ENCODE peak calls at places on chromosomes 3 and 15, in six cellular contexts. One of them, this sample, is unnamed.

GRCh38 chr15:71437404-71437803 is 322.1 kb downstream of the THSD4 start:
- DNase-seq in AG09309: no peak
- DNase-seq in body of pancreas: no peak
- DNase-seq in IMR-90: no peak
- DNase-seq in astrocyte of the spinal cord: no peak
- DNase-seq in epithelial cell of proximal tubule: no peak
- DNase-seq in this sample: no peak

GRCh38 chr3:124381565-124382333 is 348.5 kb upstream of the UMPS start:
- DNase-seq in AG09309: no peak
- DNase-seq in astrocyte of the spinal cord: peak
- DNase-seq in body of pancreas: no peak
- DNase-seq in IMR-90: peak
- DNase-seq in epithelial cell of proximal tubule: no peak
- DNase-seq in this sample: no peak

GRCh38 chr3:186589856-186590579 is 19.5 kb downstream of the DNAJB11 start:
- DNase-seq in astrocyte of the spinal cord: no peak
- DNase-seq in epithelial cell of proximal tubule: peak
- DNase-seq in IMR-90: peak
- DNase-seq in AG09309: no peak
- DNase-seq in body of pancreas: peak
- DNase-seq in this sample: no peak

GRCh38 chr3:50616003-50616769 is 765 bp upstream of the MAPKAPK3 start:
- DNase-seq in IMR-90: peak
- DNase-seq in astrocyte of the spinal cord: peak
- DNase-seq in AG09309: no peak
- DNase-seq in epithelial cell of proximal tubule: no peak
- DNase-seq in body of pancreas: peak
- DNase-seq in this sample: peak

GRCh38 chr3:72086051-72086711 is 301.2 kb upstream of the PROK2 start:
- DNase-seq in epithelial cell of proximal tubule: no peak
- DNase-seq in astrocyte of the spinal cord: no peak
- DNase-seq in IMR-90: peak
- DNase-seq in body of pancreas: no peak
- DNase-seq in AG09309: peak
- DNase-seq in this sample: no peak

GRCh38 chr15:51046799-51047449 is 47.8 kb downstream of the TNFAIP8L3 start:
- DNase-seq in body of pancreas: peak
- DNase-seq in epithelial cell of proximal tubule: no peak
- DNase-seq in AG09309: peak
- DNase-seq in astrocyte of the spinal cord: peak
- DNase-seq in IMR-90: peak
- DNase-seq in this sample: no peak

GRCh38 chr3:155890671-155891190 is 20.3 kb downstream of the GMPS start:
- DNase-seq in epithelial cell of proximal tubule: no peak
- DNase-seq in IMR-90: peak
- DNase-seq in astrocyte of the spinal cord: no peak
- DNase-seq in body of pancreas: no peak
- DNase-seq in AG09309: no peak
- DNase-seq in this sample: no peak

GRCh38 chr3:169659858-169660614 is 3.5 kb downstream of the MECOM start:
- DNase-seq in IMR-90: no peak
- DNase-seq in AG09309: no peak
- DNase-seq in epithelial cell of proximal tubule: no peak
- DNase-seq in body of pancreas: peak
- DNase-seq in astrocyte of the spinal cord: peak
- DNase-seq in this sample: no peak

GRCh38 chr15:56737791-56738190 is 4.5 kb upstream of the ZNF280D start:
- DNase-seq in AG09309: no peak
- DNase-seq in astrocyte of the spinal cord: no peak
- DNase-seq in epithelial cell of proximal tubule: no peak
- DNase-seq in IMR-90: no peak
- DNase-seq in body of pancreas: no peak
- DNase-seq in this sample: no peak

GRCh38 chr15:82843561-82843960 is 34.1 kb downstream of the WHAMM start:
- DNase-seq in AG09309: no peak
- DNase-seq in epithelial cell of proximal tubule: no peak
- DNase-seq in astrocyte of the spinal cord: no peak
- DNase-seq in body of pancreas: no peak
- DNase-seq in IMR-90: no peak
- DNase-seq in this sample: no peak

GRCh38 chr15:77817434-77817833 is 184.7 kb upstream of the LINGO1 start:
- DNase-seq in AG09309: no peak
- DNase-seq in body of pancreas: no peak
- DNase-seq in astrocyte of the spinal cord: no peak
- DNase-seq in epithelial cell of proximal tubule: no peak
- DNase-seq in IMR-90: no peak
- DNase-seq in this sample: no peak

GRCh38 chr3:10594915-10595314 is 89.5 kb upstream of the ATP2B2 start:
- DNase-seq in AG09309: no peak
- DNase-seq in body of pancreas: peak
- DNase-seq in IMR-90: peak
- DNase-seq in astrocyte of the spinal cord: peak
- DNase-seq in epithelial cell of proximal tubule: no peak
- DNase-seq in this sample: no peak

GRCh38 chr3:21294768-21295167 is 456.2 kb downstream of the ZNF385D start:
- DNase-seq in epithelial cell of proximal tubule: no peak
- DNase-seq in astrocyte of the spinal cord: peak
- DNase-seq in IMR-90: peak
- DNase-seq in body of pancreas: no peak
- DNase-seq in AG09309: peak
- DNase-seq in this sample: no peak

GRCh38 chr3:162295323-162295983 is 798.8 kb downstream of the OTOL1 start:
- DNase-seq in IMR-90: peak
- DNase-seq in body of pancreas: no peak
- DNase-seq in epithelial cell of proximal tubule: peak
- DNase-seq in astrocyte of the spinal cord: peak
- DNase-seq in AG09309: peak
- DNase-seq in this sample: no peak

GRCh38 chr3:22358334-22358733 is 607.3 kb upstream of the ZNF385D start:
- DNase-seq in epithelial cell of proximal tubule: no peak
- DNase-seq in body of pancreas: no peak
- DNase-seq in astrocyte of the spinal cord: no peak
- DNase-seq in AG09309: no peak
- DNase-seq in IMR-90: no peak
- DNase-seq in this sample: no peak

GRCh38 chr15:31609243-31609642 is 282.6 kb downstream of the KLF13 start:
- DNase-seq in AG09309: no peak
- DNase-seq in astrocyte of the spinal cord: no peak
- DNase-seq in body of pancreas: no peak
- DNase-seq in IMR-90: peak
- DNase-seq in epithelial cell of proximal tubule: no peak
- DNase-seq in this sample: no peak

GRCh38 chr3:65948833-65949573 is 89.7 kb downstream of the MAGI1 start:
- DNase-seq in epithelial cell of proximal tubule: no peak
- DNase-seq in astrocyte of the spinal cord: no peak
- DNase-seq in body of pancreas: no peak
- DNase-seq in AG09309: no peak
- DNase-seq in IMR-90: no peak
- DNase-seq in this sample: no peak

GRCh38 chr3:129536806-129537205 is 6.2 kb upstream of the H1-8 start:
- DNase-seq in body of pancreas: no peak
- DNase-seq in astrocyte of the spinal cord: no peak
- DNase-seq in epithelial cell of proximal tubule: no peak
- DNase-seq in IMR-90: no peak
- DNase-seq in AG09309: no peak
- DNase-seq in this sample: no peak

GRCh38 chr3:41026394-41027177 is 172.7 kb upstream of the CTNNB1 start:
- DNase-seq in IMR-90: peak
- DNase-seq in epithelial cell of proximal tubule: peak
- DNase-seq in body of pancreas: peak
- DNase-seq in astrocyte of the spinal cord: peak
- DNase-seq in AG09309: no peak
- DNase-seq in this sample: peak

GRCh38 chr15:61115679-61116078 is 113.4 kb downstream of the RORA start:
- DNase-seq in epithelial cell of proximal tubule: no peak
- DNase-seq in AG09309: no peak
- DNase-seq in body of pancreas: no peak
- DNase-seq in astrocyte of the spinal cord: peak
- DNase-seq in IMR-90: peak
- DNase-seq in this sample: no peak

GRCh38 chr15:40115670-40116093 is 7.0 kb upstream of the BMF start:
- DNase-seq in IMR-90: no peak
- DNase-seq in AG09309: no peak
- DNase-seq in body of pancreas: peak
- DNase-seq in epithelial cell of proximal tubule: no peak
- DNase-seq in astrocyte of the spinal cord: no peak
- DNase-seq in this sample: no peak

GRCh38 chr15:69723404-69724097 is 270.9 kb downstream of the RPLP1 start:
- DNase-seq in AG09309: no peak
- DNase-seq in body of pancreas: no peak
- DNase-seq in IMR-90: no peak
- DNase-seq in astrocyte of the spinal cord: no peak
- DNase-seq in epithelial cell of proximal tubule: no peak
- DNase-seq in this sample: no peak

GRCh38 chr3:31636693-31637442 is 104.1 kb downstream of the STT3B start:
- DNase-seq in epithelial cell of proximal tubule: no peak
- DNase-seq in AG09309: no peak
- DNase-seq in body of pancreas: no peak
- DNase-seq in astrocyte of the spinal cord: no peak
- DNase-seq in IMR-90: no peak
- DNase-seq in this sample: no peak

GRCh38 chr3:150421799-150422548 is 13.9 kb downstream of the TSC22D2 start:
- DNase-seq in astrocyte of the spinal cord: no peak
- DNase-seq in AG09309: no peak
- DNase-seq in epithelial cell of proximal tubule: no peak
- DNase-seq in body of pancreas: no peak
- DNase-seq in IMR-90: peak
- DNase-seq in this sample: no peak

GRCh38 chr3:74267126-74267525 is 347.3 kb downstream of the CNTN3 start:
- DNase-seq in IMR-90: peak
- DNase-seq in AG09309: no peak
- DNase-seq in astrocyte of the spinal cord: no peak
- DNase-seq in body of pancreas: no peak
- DNase-seq in epithelial cell of proximal tubule: peak
- DNase-seq in this sample: no peak

GRCh38 chr3:40310690-40311089 is 1.2 kb downstream of the EIF1B start:
- DNase-seq in astrocyte of the spinal cord: peak
- DNase-seq in body of pancreas: no peak
- DNase-seq in AG09309: no peak
- DNase-seq in IMR-90: peak
- DNase-seq in epithelial cell of proximal tubule: no peak
- DNase-seq in this sample: no peak

GRCh38 chr15:73959012-73959581 is 32.8 kb downstream of the LOXL1 start:
- DNase-seq in astrocyte of the spinal cord: no peak
- DNase-seq in body of pancreas: no peak
- DNase-seq in AG09309: no peak
- DNase-seq in IMR-90: no peak
- DNase-seq in epithelial cell of proximal tubule: no peak
- DNase-seq in this sample: no peak

GRCh38 chr3:146715176-146715575 is 110.0 kb upstream of the PLSCR5 start:
- DNase-seq in IMR-90: peak
- DNase-seq in AG09309: peak
- DNase-seq in astrocyte of the spinal cord: peak
- DNase-seq in body of pancreas: no peak
- DNase-seq in epithelial cell of proximal tubule: no peak
- DNase-seq in this sample: no peak

GRCh38 chr3:128551464-128551863 is 58.5 kb upstream of the GATA2 start:
- DNase-seq in body of pancreas: no peak
- DNase-seq in IMR-90: no peak
- DNase-seq in AG09309: no peak
- DNase-seq in astrocyte of the spinal cord: no peak
- DNase-seq in epithelial cell of proximal tubule: no peak
- DNase-seq in this sample: no peak

GRCh38 chr3:137347132-137347531 is 389.3 kb downstream of the IL20RB start:
- DNase-seq in epithelial cell of proximal tubule: no peak
- DNase-seq in body of pancreas: no peak
- DNase-seq in astrocyte of the spinal cord: no peak
- DNase-seq in AG09309: no peak
- DNase-seq in IMR-90: no peak
- DNase-seq in this sample: no peak

GRCh38 chr3:196220587-196220986 is 4.3 kb downstream of the SLC51A start:
- DNase-seq in IMR-90: no peak
- DNase-seq in body of pancreas: no peak
- DNase-seq in AG09309: no peak
- DNase-seq in astrocyte of the spinal cord: no peak
- DNase-seq in epithelial cell of proximal tubule: no peak
- DNase-seq in this sample: no peak
- TF ChIP-seq CTCF in IMR-90: no peak
- TF ChIP-seq CTCF in body of pancreas: no peak
- TF ChIP-seq CTCF in AG09309: no peak
- TF ChIP-seq CTCF in astrocyte of the spinal cord: no peak
- TF ChIP-seq CTCF in epithelial cell of proximal tubule: no peak
- TF ChIP-seq CTCF in this sample: no peak

GRCh38 chr15:25437751-25438600 is 848 bp downstream of the UBE3A start:
- DNase-seq in astrocyte of the spinal cord: peak
- DNase-seq in body of pancreas: peak
- DNase-seq in IMR-90: peak
- DNase-seq in epithelial cell of proximal tubule: no peak
- DNase-seq in AG09309: no peak
- DNase-seq in this sample: no peak
- TF ChIP-seq CTCF in astrocyte of the spinal cord: peak
- TF ChIP-seq CTCF in body of pancreas: peak
- TF ChIP-seq CTCF in IMR-90: peak
- TF ChIP-seq CTCF in epithelial cell of proximal tubule: peak
- TF ChIP-seq CTCF in AG09309: peak
- TF ChIP-seq CTCF in this sample: no peak

GRCh38 chr15:45891766-45892165 is 256.9 kb downstream of the SQOR start:
- DNase-seq in AG09309: peak
- DNase-seq in IMR-90: no peak
- DNase-seq in astrocyte of the spinal cord: no peak
- DNase-seq in body of pancreas: peak
- DNase-seq in epithelial cell of proximal tubule: peak
- DNase-seq in this sample: no peak

GRCh38 chr15:45884755-45885445 is 250.1 kb downstream of the SQOR start:
- DNase-seq in astrocyte of the spinal cord: no peak
- DNase-seq in IMR-90: no peak
- DNase-seq in body of pancreas: peak
- DNase-seq in epithelial cell of proximal tubule: no peak
- DNase-seq in AG09309: no peak
- DNase-seq in this sample: no peak

GRCh38 chr15:45884289-45884688 is 249.5 kb downstream of the SQOR start:
- DNase-seq in AG09309: no peak
- DNase-seq in IMR-90: no peak
- DNase-seq in astrocyte of the spinal cord: no peak
- DNase-seq in body of pancreas: no peak
- DNase-seq in epithelial cell of proximal tubule: no peak
- DNase-seq in this sample: no peak

DNA sequence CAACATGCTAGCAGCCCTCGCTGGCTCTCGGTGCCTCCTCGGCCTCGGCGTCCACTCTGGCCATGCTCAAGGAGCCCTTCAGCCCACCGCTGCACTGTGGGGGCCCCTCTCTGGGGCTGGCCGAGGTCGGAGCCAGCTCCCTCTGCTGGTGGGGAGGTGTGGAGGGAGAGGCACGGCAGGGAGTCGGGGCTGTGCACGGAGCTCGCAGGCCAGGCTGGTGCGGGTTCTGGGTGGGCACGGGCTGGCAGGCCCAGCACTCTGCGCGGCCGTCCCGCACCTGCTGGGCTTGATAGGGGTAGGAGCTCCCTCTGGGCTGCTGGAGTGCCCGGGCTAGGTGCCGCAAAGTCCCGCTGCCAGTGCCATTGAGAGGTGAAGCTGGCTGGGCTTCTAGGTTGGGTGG is 251.0 kb downstream of the SQOR start:
- DNase-seq in epithelial cell of proximal tubule: no peak
- DNase-seq in astrocyte of the spinal cord: no peak
- DNase-seq in body of pancreas: no peak
- DNase-seq in AG09309: no peak
- DNase-seq in IMR-90: no peak
- DNase-seq in this sample: no peak
- TF ChIP-seq CTCF in epithelial cell of proximal tubule: no peak
- TF ChIP-seq CTCF in astrocyte of the spinal cord: no peak
- TF ChIP-seq CTCF in body of pancreas: no peak
- TF ChIP-seq CTCF in AG09309: no peak
- TF ChIP-seq CTCF in IMR-90: no peak
- TF ChIP-seq CTCF in this sample: no peak

GRCh38 chr15:81108427-81108826 is 25.6 kb upstream of the CFAP161 start:
- DNase-seq in body of pancreas: peak
- DNase-seq in IMR-90: no peak
- DNase-seq in AG09309: no peak
- DNase-seq in astrocyte of the spinal cord: no peak
- DNase-seq in epithelial cell of proximal tubule: no peak
- DNase-seq in this sample: no peak
- TF ChIP-seq CTCF in body of pancreas: peak
- TF ChIP-seq CTCF in IMR-90: peak
- TF ChIP-seq CTCF in AG09309: peak
- TF ChIP-seq CTCF in astrocyte of the spinal cord: peak
- TF ChIP-seq CTCF in epithelial cell of proximal tubule: peak
- TF ChIP-seq CTCF in this sample: no peak

This sample was measured in omental fat pad.